ENCODE peak calls at places on chromosome 7, in seven cellular contexts. B is kidney, X is heart right ventricle, R is neural progenitor cell, M is testis, P is left ventricle myocardium inferior, S is tibial artery. Q is an unnamed sample.
A peak's percentile ranks its signal among the peaks of the same experiment; 100 is the strongest.

GRCh38 chr7:142111509-142111908 is at the start of gene MGAM2:
- DNase-seq in S (no peak), X (no peak), P (no peak), B (no peak), R (no peak), M (no peak), Q (no peak)

GRCh38 chr7:42739591-42739990 is 172.3 kb downstream of the C7orf25 start:
- DNase-seq in M (peak; percentile 46), X (no peak), B (no peak), S (peak; percentile 54), R (no peak), P (peak; percentile 46), Q (no peak)

GRCh38 chr7:157046681-157047080 is 36.2 kb upstream of the MNX1 start:
- DNase-seq in X (no peak), M (no peak), P (no peak), S (no peak), R (no peak), B (no peak), Q (no peak)

GRCh38 chr7:35465791-35466336 is 212.0 kb upstream of the TBX20 start:
- DNase-seq in R (no peak), B (no peak), S (no peak), X (peak; percentile 76), M (no peak), P (peak; percentile 88), Q (no peak)

GRCh38 chr7:6497994-6498393 is 50.2 kb upstream of the DAGLB start:
- DNase-seq in S (no peak), R (no peak), X (no peak), B (peak; percentile 46), P (no peak), M (no peak), Q (no peak)

GRCh38 chr7:87570178-87570577 is 30.5 kb downstream of the ABCB1 start:
- DNase-seq in B (no peak), S (no peak), P (no peak), R (no peak), X (no peak), M (no peak), Q (no peak)

GRCh38 chr7:26685636-26686035 is 178.8 kb downstream of the SKAP2 start:
- DNase-seq in X (no peak), B (no peak), S (no peak), R (no peak), M (no peak), P (no peak), Q (no peak)

GRCh38 chr7:27046854-27047549 is 48.8 kb downstream of the HOXA1 start:
- DNase-seq in P (no peak), R (no peak), S (no peak), X (no peak), M (no peak), B (no peak), Q (no peak)

GRCh38 chr7:138584283-138584682 is 116.9 kb downstream of the SVOPL start:
- DNase-seq in B (no peak), S (no peak), P (no peak), X (no peak), M (no peak), R (no peak), Q (no peak)

GRCh38 chr7:123208793-123209192 is 9.0 kb upstream of the SLC13A1 start:
- DNase-seq in P (no peak), X (no peak), S (no peak), M (peak; percentile 51), R (peak; percentile 43), B (no peak), Q (peak; percentile 35)

GRCh38 chr7:155363852-155364600 is 66.3 kb downstream of the INSIG1 start:
- DNase-seq in B (peak; percentile 20), M (no peak), X (no peak), R (no peak), S (no peak), P (no peak), Q (no peak)

GRCh38 chr7:46791180-46791579 is 790.7 kb downstream of the TNS3 start:
- DNase-seq in M (no peak), B (no peak), S (no peak), R (no peak), X (no peak), P (no peak), Q (no peak)

GRCh38 chr7:5397657-5398237 is 25.9 kb downstream of the TNRC18 start:
- DNase-seq in M (no peak), P (no peak), R (no peak), X (no peak), B (no peak), S (no peak), Q (no peak)

GRCh38 chr7:5395246-5395645 is 28.4 kb downstream of the TNRC18 start:
- DNase-seq in P (no peak), B (no peak), S (no peak), M (no peak), R (no peak), X (no peak), Q (no peak)

GRCh38 chr7:5394264-5395105 is 29.1 kb downstream of the TNRC18 start:
- DNase-seq in P (no peak), S (no peak), B (no peak), R (no peak), M (no peak), X (no peak), Q (no peak)

GRCh38 chr7:5396542-5396941 is 27.1 kb downstream of the TNRC18 start:
- DNase-seq in S (peak; percentile 30), B (no peak), P (no peak), X (no peak), R (no peak), M (no peak), Q (no peak)

DNA sequence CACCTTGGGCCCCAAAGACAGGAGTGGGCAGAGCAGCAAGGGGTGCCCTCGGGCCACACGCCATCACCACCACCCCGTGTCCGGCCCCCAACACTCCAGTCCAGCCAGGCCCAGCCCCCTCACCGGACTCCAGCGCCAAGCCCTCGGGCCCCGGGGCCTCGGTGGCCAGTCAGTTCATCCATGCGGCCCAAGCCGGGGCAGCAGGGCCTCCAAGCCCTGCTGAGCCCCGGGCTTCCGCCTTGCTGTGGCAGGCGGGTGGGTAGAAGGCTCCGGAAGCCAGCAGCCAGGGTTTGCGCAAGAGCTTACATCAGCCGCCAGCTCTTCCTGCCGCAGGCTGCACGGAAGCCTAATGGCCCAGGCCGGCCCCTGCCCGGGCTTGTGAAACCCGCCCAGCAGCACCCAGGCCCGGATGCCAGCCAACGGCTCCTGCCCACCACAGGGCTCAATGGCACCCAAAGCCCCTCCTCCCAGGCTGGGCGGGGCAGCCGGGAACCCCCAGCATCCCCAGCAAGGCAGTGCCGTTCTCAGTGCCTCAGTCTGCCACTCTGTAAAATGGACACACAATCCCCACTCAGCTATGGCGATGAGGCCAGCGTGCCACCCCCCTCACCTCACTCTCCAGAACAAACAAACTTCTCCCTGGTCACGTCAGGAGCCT is 26.5 kb downstream of the TNRC18 start:
- DNase-seq in M (peak; percentile 62), S (peak; percentile 81), X (peak; percentile 81), B (peak; percentile 95), P (peak; percentile 83), R (no peak), Q (peak; percentile 87)
- H3K27ac ChIP-seq in M (peak overlapping the region; percentile 41), S (peak overlapping the region; percentile 45), X (peak overlapping the region; percentile 77), B (peak overlapping the region; percentile 90), P (peak overlapping the region; percentile 67), R (no peak overlapping the region), Q (peak overlapping the region; percentile 15)

GRCh38 chr7:18354686-18355085 is 140.9 kb upstream of the HDAC9 start:
- DNase-seq in R (no peak), S (no peak), P (no peak), M (no peak), X (no peak), B (no peak), Q (no peak)

GRCh38 chr7:18361756-18362155 is 133.8 kb upstream of the HDAC9 start:
- DNase-seq in M (peak; percentile 85), P (no peak), B (no peak), X (no peak), R (peak; percentile 15), S (no peak), Q (no peak)

GRCh38 chr7:18356195-18356645 is 139.3 kb upstream of the HDAC9 start:
- DNase-seq in P (no peak), S (no peak), X (no peak), R (peak; percentile 15), M (no peak), B (no peak), Q (no peak)

GRCh38 chr7:18354108-18354507 is 141.4 kb upstream of the HDAC9 start:
- DNase-seq in R (no peak), M (no peak), S (no peak), P (no peak), B (no peak), X (no peak), Q (no peak)

GRCh38 chr7:18357691-18358090 is 137.9 kb upstream of the HDAC9 start:
- DNase-seq in B (no peak), M (no peak), R (peak; percentile 12), X (no peak), S (no peak), P (no peak), Q (no peak)
- TF ChIP-seq CTCF in B (no peak), M (no peak), R (peak; percentile 37), X (peak; percentile 25), S (no peak), P (no peak), Q (peak; percentile 13)

DNA sequence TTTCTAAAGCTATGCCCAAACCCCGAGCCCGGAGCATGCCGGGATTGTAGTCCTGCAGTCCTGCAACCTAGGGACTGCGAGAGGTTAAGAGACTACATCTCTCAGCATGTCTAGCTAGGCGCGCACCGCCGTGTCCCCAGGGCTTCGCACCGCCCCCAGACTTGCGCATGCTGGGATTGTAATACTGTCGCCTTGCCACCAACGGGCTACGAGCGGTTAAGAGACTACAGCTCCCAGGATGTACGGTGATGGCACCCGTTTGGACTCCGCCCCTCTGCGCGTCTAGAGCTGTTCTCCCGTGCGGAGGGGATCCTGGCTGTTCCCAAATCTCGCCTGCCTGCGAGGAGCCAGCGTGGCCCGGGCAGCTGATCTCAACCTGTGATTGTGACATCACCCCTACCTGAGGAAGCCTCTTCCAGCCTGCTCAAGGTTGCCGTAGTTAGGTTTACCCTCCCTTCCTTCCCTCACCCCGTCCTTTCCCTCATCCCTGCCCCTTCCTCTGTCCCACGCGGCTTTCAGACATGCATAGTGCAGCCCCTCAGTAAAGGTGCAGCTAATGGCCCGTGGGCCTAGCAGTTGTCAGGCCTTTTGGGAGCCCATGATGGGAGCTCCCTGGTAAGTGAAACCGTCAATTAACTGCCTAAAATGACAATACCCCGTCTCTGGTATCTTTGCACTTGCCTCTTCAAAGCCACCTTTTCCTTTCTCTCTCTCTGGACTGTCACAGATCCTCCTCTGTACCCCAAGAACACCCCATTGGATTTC is 6.3 kb upstream of the ZNF736 start:
- DNase-seq in P (peak; percentile 94), R (no peak), X (peak; percentile 91), B (peak; percentile 98), S (peak; percentile 96), M (peak; percentile 97), Q (peak; percentile 96)
- H3K27ac ChIP-seq in P (peak overlapping the region; percentile 88), R (no peak overlapping the region), X (peak overlapping the region; percentile 82), B (peak overlapping the region; percentile 80), S (peak overlapping the region; percentile 97), M (peak overlapping the region; percentile 89), Q (peak overlapping the region; percentile 92)

GRCh38 chr7:32161708-32162107 is 91.5 kb upstream of the PDE1C start:
- DNase-seq in S (no peak), P (no peak), X (no peak), R (no peak), M (no peak), B (no peak), Q (no peak)

GRCh38 chr7:32163141-32163806 is 93.1 kb upstream of the PDE1C start:
- DNase-seq in M (no peak), P (peak; percentile 65), R (no peak), B (no peak), S (peak; percentile 56), X (peak; percentile 37), Q (peak; percentile 21)

GRCh38 chr7:32167256-32167655 is 97.0 kb upstream of the PDE1C start:
- DNase-seq in X (no peak), R (no peak), B (no peak), M (no peak), P (no peak), S (no peak), Q (no peak)

GRCh38 chr7:32163911-32164310 is 93.7 kb upstream of the PDE1C start:
- DNase-seq in R (no peak), S (no peak), P (no peak), M (no peak), B (no peak), X (no peak), Q (no peak)

GRCh38 chr7:32164341-32164996 is 94.3 kb upstream of the PDE1C start:
- DNase-seq in P (no peak), X (no peak), S (no peak), R (peak; percentile 71), B (no peak), M (peak; percentile 27), Q (no peak)
- TF ChIP-seq CTCF in P (peak; percentile 67), X (peak; percentile 45), S (peak; percentile 58), R (peak; percentile 62), B (no peak), M (no peak), Q (no peak)